ENCODE peak calls at places on chromosomes 3 and 15, in four cellular contexts. Q, E, B and T are unnamed samples.

GRCh38 chr3:179666436-179667035 is 13.7 kb downstream of the USP13 start:
- DNase-seq in Q (no peak), E (peak; percentile 68), B (no peak), T (no peak)

GRCh38 chr15:74251187-74251811 is 15.2 kb downstream of the CCDC33 start:
- DNase-seq in Q (no peak), E (no peak), B (no peak), T (no peak)

GRCh38 chr3:166818464-166818863 is 561.6 kb downstream of the ZBBX start:
- DNase-seq in Q (no peak), E (no peak), B (no peak), T (no peak)

GRCh38 chr3:133834621-133835417 is 29.2 kb downstream of the SRPRB start:
- DNase-seq in Q (no peak), E (no peak), B (no peak), T (no peak)

GRCh38 chr3:171115667-171116066 is 89.1 kb upstream of the SLC2A2 start:
- DNase-seq in Q (no peak), E (no peak), B (no peak), T (no peak)

GRCh38 chr3:160196511-160197104 is 28.6 kb upstream of the C3orf80 start:
- DNase-seq in Q (no peak), E (no peak), B (no peak), T (no peak)

GRCh38 chr3:117721866-117722265 is 1012.3 kb downstream of the TUSC7 start:
- DNase-seq in Q (no peak), E (no peak), B (no peak), T (no peak)

GRCh38 chr3:71927505-71928066 is 142.6 kb upstream of the PROK2 start:
- DNase-seq in Q (no peak), E (no peak), B (no peak), T (peak; percentile 14)

GRCh38 chr15:96333194-96334016 is 2.9 kb downstream of the NR2F2 start:
- DNase-seq in Q (no peak), E (peak; percentile 49), B (no peak), T (no peak)

GRCh38 chr3:69368129-69368741 is 17.7 kb downstream of the FRMD4B start:
- DNase-seq in Q (no peak), E (no peak), B (no peak), T (peak; percentile 97)

GRCh38 chr15:63006032-63006878 is 36.3 kb upstream of the TPM1 start:
- DNase-seq in Q (no peak), E (no peak), B (no peak), T (no peak)

GRCh38 chr3:43144811-43145490 is 39.1 kb upstream of the POMGNT2 start:
- DNase-seq in Q (no peak), E (peak; percentile 10), B (no peak), T (no peak)

GRCh38 chr3:130576571-130577266 is 59.7 kb downstream of the COL6A6 start:
- DNase-seq in Q (no peak), E (no peak), B (no peak), T (no peak)

GRCh38 chr3:57587946-57588345 is 9.2 kb downstream of the ARF4 start:
- DNase-seq in Q (no peak), E (no peak), B (no peak), T (no peak)

GRCh38 chr3:38117748-38118420 is 19.0 kb downstream of the ACAA1 start:
- DNase-seq in Q (peak; percentile 89), E (peak; percentile 58), B (peak; percentile 77), T (peak; percentile 79)

GRCh38 chr3:15646924-15647511 is 45.5 kb downstream of the BTD start:
- DNase-seq in Q (no peak), E (peak; percentile 62), B (no peak), T (no peak)

GRCh38 chr3:123648696-123649405 is 64.0 kb upstream of the HACD2 start:
- DNase-seq in Q (no peak), E (no peak), B (no peak), T (no peak)

GRCh38 chr3:80733522-80734176 is 965.9 kb upstream of the ROBO1 start:
- DNase-seq in Q (no peak), E (no peak), B (peak; percentile 7), T (no peak)

GRCh38 chr15:36632196-36632595 is 52.8 kb downstream of the CDIN1 start:
- DNase-seq in Q (no peak), E (no peak), B (no peak), T (no peak)

GRCh38 chr3:42194943-42195510 is 71.0 kb downstream of the CCK start:
- DNase-seq in Q (no peak), E (no peak), B (no peak), T (no peak)

GRCh38 chr3:159978353-159978752 is 10.3 kb upstream of the IL12A start:
- DNase-seq in Q (no peak), E (no peak), B (no peak), T (no peak)

GRCh38 chr3:100395674-100396073 is 5.2 kb downstream of the TOMM70 start:
- DNase-seq in Q (no peak), E (no peak), B (no peak), T (no peak)

GRCh38 chr15:45892182-45892581 is 257.4 kb downstream of the SQOR start:
- DNase-seq in Q (no peak), E (no peak), B (no peak), T (no peak)

GRCh38 chr3:126941721-126942270 is 41.1 kb upstream of the PLXNA1 start:
- DNase-seq in Q (no peak), E (no peak), B (no peak), T (no peak)

GRCh38 chr15:90588427-90588826 is 58.7 kb downstream of the CRTC3 start:
- DNase-seq in Q (no peak), E (no peak), B (no peak), T (no peak)

GRCh38 chr3:10437272-10437994 is 68.0 kb downstream of the ATP2B2 start:
- DNase-seq in Q (peak; percentile 86), E (peak; percentile 51), B (no peak), T (peak; percentile 82)

GRCh38 chr3:64184621-64185020 is 40.6 kb downstream of the PRICKLE2 start:
- DNase-seq in Q (no peak), E (no peak), B (no peak), T (no peak)

GRCh38 chr15:74327756-74328155 is 39.7 kb downstream of the CYP11A1 start:
- DNase-seq in Q (no peak), E (no peak), B (no peak), T (no peak)

GRCh38 chr3:150105886-150106612 is 135.4 kb upstream of the PFN2 start:
- DNase-seq in Q (no peak), E (no peak), B (no peak), T (no peak)